ENCODE peak calls at places on chromosome 16, in four cellular contexts. One of them, this sample, is unnamed.
A peak's percentile ranks its signal among the peaks of the same experiment; 100 is the strongest.

GRCh38 chr16:53770641-53771040 is 66.7 kb downstream of the FTO start:
- DNase-seq in DND-41: no peak
- DNase-seq in fibroblast of lung: no peak
- DNase-seq in cardiac muscle cell: no peak
- DNase-seq in this sample: no peak

GRCh38 chr16:14378684-14379467 is 251.2 kb downstream of the PARN start:
- DNase-seq in DND-41: no peak
- DNase-seq in cardiac muscle cell: no peak
- DNase-seq in fibroblast of lung: no peak
- DNase-seq in this sample: no peak

GRCh38 chr16:84952335-84953050 is 58.8 kb downstream of the ZDHHC7 start:
- DNase-seq in DND-41: peak; percentile 73
- DNase-seq in fibroblast of lung: peak; percentile 89
- DNase-seq in cardiac muscle cell: peak; percentile 90
- DNase-seq in this sample: peak; percentile 64

GRCh38 chr16:57240872-57241271 is 4.2 kb upstream of the ARL2BP start:
- DNase-seq in cardiac muscle cell: no peak
- DNase-seq in DND-41: no peak
- DNase-seq in fibroblast of lung: no peak
- DNase-seq in this sample: no peak

GRCh38 chr16:85201566-85201965 is 89.3 kb upstream of the CIBAR2 start:
- DNase-seq in cardiac muscle cell: no peak
- DNase-seq in DND-41: no peak
- DNase-seq in fibroblast of lung: no peak
- DNase-seq in this sample: no peak

GRCh38 chr16:58399718-58400633 is 7.7 kb downstream of the GINS3 start:
- DNase-seq in fibroblast of lung: no peak
- DNase-seq in cardiac muscle cell: no peak
- DNase-seq in DND-41: no peak
- DNase-seq in this sample: no peak

GRCh38 chr16:66660422-66661209 is 35.9 kb downstream of the CMTM4 start:
- DNase-seq in fibroblast of lung: peak; percentile 74
- DNase-seq in cardiac muscle cell: peak; percentile 89
- DNase-seq in DND-41: no peak
- DNase-seq in this sample: peak; percentile 77

GRCh38 chr16:55494994-55495421 is 13.9 kb upstream of the LPCAT2 start:
- DNase-seq in cardiac muscle cell: peak; percentile 42
- DNase-seq in DND-41: no peak
- DNase-seq in fibroblast of lung: peak; percentile 97
- DNase-seq in this sample: peak; percentile 93

GRCh38 chr16:83998091-83998490 is 30.0 kb downstream of the NECAB2 start:
- DNase-seq in cardiac muscle cell: no peak
- DNase-seq in fibroblast of lung: no peak
- DNase-seq in DND-41: no peak
- DNase-seq in this sample: no peak

GRCh38 chr16:22683258-22683657 is 130.7 kb upstream of the HS3ST2 start:
- DNase-seq in fibroblast of lung: no peak
- DNase-seq in DND-41: no peak
- DNase-seq in cardiac muscle cell: no peak
- DNase-seq in this sample: no peak

GRCh38 chr16:15857779-15858560 is 1.1 kb upstream of the MYH11 start:
- DNase-seq in cardiac muscle cell: peak; percentile 85
- DNase-seq in DND-41: no peak
- DNase-seq in fibroblast of lung: peak; percentile 42
- DNase-seq in this sample: peak; percentile 54

GRCh38 chr16:19672378-19672777 is 45.6 kb downstream of the KNOP1 start:
- DNase-seq in cardiac muscle cell: no peak
- DNase-seq in fibroblast of lung: no peak
- DNase-seq in DND-41: no peak
- DNase-seq in this sample: no peak

GRCh38 chr16:58230259-58230658 is 32.4 kb upstream of the CSNK2A2 start:
- DNase-seq in DND-41: no peak
- DNase-seq in fibroblast of lung: no peak
- DNase-seq in cardiac muscle cell: no peak
- DNase-seq in this sample: no peak

GRCh38 chr16:7440886-7441400 is 108.3 kb downstream of the RBFOX1 start:
- DNase-seq in cardiac muscle cell: no peak
- DNase-seq in DND-41: no peak
- DNase-seq in fibroblast of lung: no peak
- DNase-seq in this sample: no peak

GRCh38 chr16:56348168-56349085 is 76.9 kb downstream of the AMFR start:
- DNase-seq in cardiac muscle cell: no peak
- DNase-seq in DND-41: no peak
- DNase-seq in fibroblast of lung: no peak
- DNase-seq in this sample: no peak

GRCh38 chr16:28951410-28951943 is 740 bp downstream of the NFATC2IP start:
- DNase-seq in DND-41: peak; percentile 39
- DNase-seq in fibroblast of lung: no peak
- DNase-seq in cardiac muscle cell: no peak
- DNase-seq in this sample: no peak

GRCh38 chr16:30918614-30919013 is 4.8 kb upstream of the FBXL19 start:
- DNase-seq in DND-41: no peak
- DNase-seq in cardiac muscle cell: no peak
- DNase-seq in fibroblast of lung: no peak
- DNase-seq in this sample: no peak

GRCh38 chr16:68368602-68368944 is 57.8 kb downstream of the PRMT7 start:
- DNase-seq in DND-41: peak; percentile 67
- DNase-seq in fibroblast of lung: no peak
- DNase-seq in cardiac muscle cell: no peak
- DNase-seq in this sample: no peak

GRCh38 chr16:72612271-72612670 is 435.7 kb downstream of the ZFHX3 start:
- DNase-seq in fibroblast of lung: peak; percentile 80
- DNase-seq in cardiac muscle cell: peak; percentile 53
- DNase-seq in DND-41: no peak
- DNase-seq in this sample: no peak

GRCh38 chr16:3835089-3835602 is 45.4 kb downstream of the CREBBP start:
- DNase-seq in cardiac muscle cell: no peak
- DNase-seq in DND-41: no peak
- DNase-seq in fibroblast of lung: no peak
- DNase-seq in this sample: no peak

GRCh38 chr16:75252049-75252864 is 833 bp upstream of the BCAR1 start:
- DNase-seq in cardiac muscle cell: no peak
- DNase-seq in fibroblast of lung: no peak
- DNase-seq in DND-41: no peak
- DNase-seq in this sample: no peak

GRCh38 chr16:85344502-85345128 is 232.3 kb upstream of the CIBAR2 start:
- DNase-seq in cardiac muscle cell: no peak
- DNase-seq in DND-41: no peak
- DNase-seq in fibroblast of lung: no peak
- DNase-seq in this sample: no peak

GRCh38 chr16:89317101-89317671 is 99.7 kb downstream of the ZNF778 start:
- DNase-seq in cardiac muscle cell: no peak
- DNase-seq in fibroblast of lung: no peak
- DNase-seq in DND-41: no peak
- DNase-seq in this sample: no peak
- H3K4me3 ChIP-seq in cardiac muscle cell: no peak overlapping the region
- H3K4me3 ChIP-seq in fibroblast of lung: no peak overlapping the region
- H3K4me3 ChIP-seq in DND-41: no peak overlapping the region
- H3K4me3 ChIP-seq in this sample: no peak overlapping the region

GRCh38 chr16:78212674-78213073 is 113.2 kb downstream of the WWOX start:
- DNase-seq in fibroblast of lung: no peak
- DNase-seq in cardiac muscle cell: no peak
- DNase-seq in DND-41: no peak
- DNase-seq in this sample: no peak
- H3K27ac ChIP-seq in fibroblast of lung: no peak overlapping the region
- H3K27ac ChIP-seq in cardiac muscle cell: no peak overlapping the region
- H3K27ac ChIP-seq in DND-41: no peak overlapping the region
- H3K27ac ChIP-seq in this sample: no peak overlapping the region

GRCh38 chr16:10808850-10809249 is 9.7 kb downstream of the TVP23A start:
- DNase-seq in cardiac muscle cell: no peak
- DNase-seq in fibroblast of lung: no peak
- DNase-seq in DND-41: no peak
- DNase-seq in this sample: no peak

GRCh38 chr16:10812352-10813122 is 6.1 kb downstream of the TVP23A start:
- DNase-seq in cardiac muscle cell: no peak
- DNase-seq in DND-41: no peak
- DNase-seq in fibroblast of lung: no peak
- DNase-seq in this sample: no peak

GRCh38 chr16:10817514-10817913 is 1.1 kb downstream of the TVP23A start:
- DNase-seq in fibroblast of lung: no peak
- DNase-seq in DND-41: no peak
- DNase-seq in cardiac muscle cell: no peak
- DNase-seq in this sample: no peak

GRCh38 chr16:10809706-10810105 is 8.9 kb downstream of the TVP23A start:
- DNase-seq in cardiac muscle cell: no peak
- DNase-seq in DND-41: no peak
- DNase-seq in fibroblast of lung: no peak
- DNase-seq in this sample: no peak

DNA sequence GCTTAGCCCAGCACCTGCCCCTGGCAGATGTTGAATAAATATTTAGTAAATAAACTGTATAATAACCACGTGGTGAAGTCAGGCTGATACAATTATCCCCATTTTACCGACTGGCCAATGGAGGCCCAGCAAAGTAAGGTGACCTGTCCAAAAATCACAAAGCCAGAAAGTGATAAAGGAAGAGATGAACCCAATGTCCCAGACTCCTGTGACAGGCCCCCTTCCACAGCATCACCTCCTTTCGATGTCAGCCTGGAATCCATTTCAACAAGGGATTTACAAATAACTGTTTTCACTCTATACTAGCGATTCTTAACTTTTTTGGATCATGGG is 5.5 kb downstream of the TVP23A start:
- DNase-seq in fibroblast of lung: no peak
- DNase-seq in cardiac muscle cell: no peak
- DNase-seq in DND-41: no peak
- DNase-seq in this sample: no peak
- H3K4me3 ChIP-seq in fibroblast of lung: no peak overlapping the region
- H3K4me3 ChIP-seq in cardiac muscle cell: no peak overlapping the region
- H3K4me3 ChIP-seq in DND-41: no peak overlapping the region
- H3K4me3 ChIP-seq in this sample: no peak overlapping the region

DNA sequence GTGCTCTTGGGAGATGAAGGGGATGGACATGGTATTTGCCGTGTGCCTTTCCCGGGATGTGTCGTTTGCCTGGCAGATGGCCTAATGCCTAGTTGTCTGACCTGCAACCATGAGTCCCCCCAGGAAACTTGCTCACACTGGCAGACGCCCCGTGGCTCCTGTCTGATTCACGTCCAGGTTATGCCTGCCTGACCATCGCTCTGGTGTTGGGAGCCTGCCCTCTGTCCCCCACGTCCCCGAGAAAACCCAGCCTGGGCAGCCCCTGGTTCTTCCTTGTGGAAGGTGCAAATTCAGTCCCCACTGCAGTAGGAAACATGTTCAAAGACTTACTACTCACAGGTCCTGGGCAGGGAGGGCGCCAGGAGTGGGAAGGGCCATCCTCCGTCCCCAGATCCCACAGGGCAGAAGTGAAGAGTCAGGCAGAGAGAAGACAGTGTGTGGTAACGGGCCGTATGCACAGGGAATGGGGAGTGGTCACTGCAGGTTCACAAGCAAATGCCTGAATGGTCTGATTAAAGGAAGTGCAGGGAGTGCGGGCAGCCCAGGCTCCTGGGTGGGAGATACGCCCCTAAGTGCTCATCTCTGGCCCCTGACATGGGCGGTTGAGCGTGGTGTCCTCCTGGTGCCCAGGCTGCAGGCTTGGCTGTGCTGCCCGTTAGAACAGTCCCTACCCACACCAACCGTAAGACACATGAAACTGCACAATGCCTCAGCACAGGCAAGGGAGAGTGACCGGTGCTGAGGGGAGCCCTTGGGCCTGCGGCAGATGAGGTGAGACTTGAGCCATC is 4.2 kb upstream of the SNAI3 start:
- DNase-seq in fibroblast of lung: no peak
- DNase-seq in cardiac muscle cell: no peak
- DNase-seq in DND-41: no peak
- DNase-seq in this sample: no peak
- H3K27ac ChIP-seq in fibroblast of lung: no peak overlapping the region
- H3K27ac ChIP-seq in cardiac muscle cell: no peak overlapping the region
- H3K27ac ChIP-seq in DND-41: no peak overlapping the region
- H3K27ac ChIP-seq in this sample: no peak overlapping the region